ENCODE peak calls at places on chromosomes 2 and 18, in four cellular contexts. V is esophagus squamous epithelium; Y is CD8-positive, alpha-beta memory T cell; P is DND-41. N is an unnamed sample.

GRCh38 chr2:174614261-174614660 is 16.7 kb upstream of the WIPF1 start:
- DNase-seq in V (no peak), Y (no peak), P (no peak), N (no peak)

GRCh38 chr2:98295275-98295674 is 51.0 kb upstream of the CNGA3 start:
- DNase-seq in V (no peak), Y (no peak), P (no peak), N (no peak)

GRCh38 chr2:19901201-19901457 is 654 bp downstream of the TTC32 start:
- DNase-seq in V (no peak), Y (no peak), P (no peak), N (peak)

GRCh38 chr2:134408791-134409190 is 154.9 kb downstream of the MGAT5 start:
- DNase-seq in V (no peak), Y (no peak), P (no peak), N (peak)

GRCh38 chr2:143125647-143126046 is 3.6 kb upstream of the ARHGAP15 start:
- DNase-seq in V (no peak), Y (no peak), P (no peak), N (no peak)

GRCh38 chr2:37625781-37626548 is 45.5 kb downstream of the CDC42EP3 start:
- DNase-seq in V (no peak), Y (peak), P (peak), N (peak)

GRCh38 chr2:26978061-26978596 is 7.7 kb downstream of the MAPRE3 start:
- DNase-seq in V (no peak), Y (no peak), P (no peak), N (no peak)

GRCh38 chr2:31980674-31981356 is 30.0 kb downstream of the MEMO1 start:
- DNase-seq in V (no peak), Y (no peak), P (no peak), N (no peak)

GRCh38 chr18:54181856-54182612 is 42.4 kb downstream of the MBD2 start:
- DNase-seq in V (no peak), Y (no peak), P (no peak), N (no peak)

GRCh38 chr18:10402876-10403559 is 51.4 kb upstream of the APCDD1 start:
- DNase-seq in V (no peak), Y (no peak), P (no peak), N (no peak)

GRCh38 chr2:8454797-8455196 is 227.1 kb upstream of the ID2 start:
- DNase-seq in V (no peak), Y (no peak), P (no peak), N (no peak)

GRCh38 chr2:85935170-85935745 is 46.5 kb upstream of the ST3GAL5 start:
- DNase-seq in V (no peak), Y (no peak), P (no peak), N (no peak)

GRCh38 chr2:66110646-66111045 is 324.3 kb upstream of the MEIS1 start:
- DNase-seq in V (no peak), Y (no peak), P (no peak), N (no peak)

GRCh38 chr18:12975488-12975887 is 15.7 kb upstream of the CEP192 start:
- DNase-seq in V (no peak), Y (no peak), P (no peak), N (no peak)

GRCh38 chr18:57943723-57944122 is 100.3 kb upstream of the NEDD4L start:
- DNase-seq in V (no peak), Y (no peak), P (no peak), N (peak)

GRCh38 chr2:3291750-3292149 is 85.9 kb downstream of the EIPR1 start:
- DNase-seq in V (no peak), Y (no peak), P (no peak), N (no peak)

GRCh38 chr2:85234879-85235278 is 92.9 kb downstream of the TGOLN2 start:
- DNase-seq in V (no peak), Y (no peak), P (no peak), N (no peak)

GRCh38 chr18:78607784-78608183 is 371.8 kb upstream of the SALL3 start:
- DNase-seq in V (no peak), Y (no peak), P (no peak), N (no peak)
- H3K27ac ChIP-seq in V (no peak), Y (no peak), P (no peak), N (no peak)

GRCh38 chr2:196171248-196171871 is at the start of gene STK17B:
- DNase-seq in V (peak), Y (peak), P (peak), N (peak)
- H3K4me3 ChIP-seq in V (peak), Y (peak), P (peak), N (peak)

DNA sequence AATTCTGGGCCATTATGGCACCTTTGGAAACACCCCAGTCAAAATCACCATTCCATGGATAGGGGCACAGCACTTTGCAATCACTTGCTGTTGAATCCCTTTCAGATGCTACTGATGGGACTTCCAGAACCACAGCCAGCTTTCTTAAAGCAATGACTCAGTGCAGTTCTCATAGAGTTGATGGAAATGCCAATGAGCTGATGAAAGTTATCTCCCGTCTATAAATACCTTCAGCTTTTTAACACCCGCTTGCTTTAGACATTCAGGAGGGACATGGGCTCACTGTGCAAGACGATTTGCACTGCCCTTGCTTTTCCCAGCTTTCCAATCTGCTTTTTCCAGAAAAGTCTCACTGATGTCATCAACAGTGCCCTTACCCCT is 66.7 kb upstream of the RPL31 start:
- DNase-seq in V (no peak), Y (no peak), P (no peak), N (no peak)
- H3K27ac ChIP-seq in V (no peak), Y (no peak), P (no peak), N (no peak)

GRCh38 chr2:233100192-233100998 is 40.3 kb downstream of the INPP5D start:
- DNase-seq in V (no peak), Y (peak), P (peak), N (peak)
- H3K4me3 ChIP-seq in V (no peak), Y (peak), P (no peak), N (no peak)

DNA sequence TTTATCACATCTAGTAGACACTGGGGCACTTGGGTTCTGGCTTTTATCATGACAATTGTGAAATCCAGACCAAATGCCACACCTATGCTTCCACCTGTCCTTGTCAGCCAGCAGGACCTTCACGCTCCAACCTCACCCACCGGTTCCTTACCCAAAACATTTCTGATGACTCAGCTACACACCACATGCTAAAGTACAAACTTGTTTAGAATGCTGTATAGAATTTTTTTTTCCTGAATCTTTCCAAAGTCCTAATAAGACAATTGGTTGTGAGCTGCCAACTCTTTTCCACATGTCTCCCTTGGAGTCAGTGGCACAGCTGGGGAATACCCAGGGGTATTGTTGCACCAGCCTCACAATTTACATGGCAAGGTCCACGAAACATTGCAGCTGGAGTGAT is 75.5 kb upstream of the LPIN2 start:
- DNase-seq in V (no peak), Y (no peak), P (no peak), N (no peak)
- H3K27ac ChIP-seq in V (no peak), Y (no peak), P (no peak), N (no peak)

GRCh38 chr2:135530313-135531230 is at the start of gene ZRANB3:
- DNase-seq in V (peak), Y (peak), P (peak), N (peak)

GRCh38 chr2:135531231-135532197 is at the start of gene R3HDM1:
- DNase-seq in V (peak), Y (peak), P (peak), N (peak)

GRCh38 chr2:135528006-135528405 is 3.0 kb downstream of the ZRANB3 start:
- DNase-seq in V (no peak), Y (no peak), P (no peak), N (no peak)

DNA sequence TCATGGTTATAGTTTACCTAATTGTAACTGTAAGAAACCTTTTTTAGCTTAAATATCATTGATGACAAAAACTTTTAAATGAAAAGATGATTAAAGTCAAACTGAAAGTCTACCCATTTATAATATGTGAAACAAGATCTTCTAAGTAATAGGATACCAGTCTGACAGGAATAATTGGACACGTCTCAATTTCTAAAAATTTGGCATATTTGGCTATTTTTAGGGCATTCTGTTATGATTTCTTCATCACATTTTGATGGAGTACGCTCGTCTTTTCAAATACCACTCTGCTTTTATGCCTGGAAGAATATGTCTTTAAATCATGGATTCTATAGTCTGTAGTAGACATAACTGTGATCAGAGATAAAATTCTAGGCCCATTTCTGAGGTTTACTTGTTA is 1.3 kb downstream of the R3HDM1 start:
- DNase-seq in V (no peak), Y (no peak), P (no peak), N (no peak)
- H3K4me3 ChIP-seq in V (no peak), Y (no peak), P (peak), N (peak)

DNA sequence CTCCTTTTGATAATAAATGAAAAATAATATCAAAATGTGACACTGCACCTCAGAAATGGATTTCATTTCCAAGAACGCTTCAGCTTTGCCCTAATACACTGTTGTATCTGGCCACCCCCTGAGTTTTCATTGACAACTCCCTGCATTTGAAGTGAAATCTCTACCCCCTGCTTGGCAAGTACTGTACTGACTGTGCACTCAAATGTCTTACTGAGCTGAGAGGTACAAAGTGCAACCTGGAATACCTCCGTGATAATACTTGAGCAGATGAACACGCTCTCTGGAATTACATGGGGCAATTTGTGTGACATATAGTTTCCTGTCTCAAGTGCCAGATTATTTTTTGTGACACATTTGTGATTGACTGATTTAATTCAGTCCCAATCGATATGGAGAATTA is 231.1 kb downstream of the LRP1B start:
- DNase-seq in V (no peak), Y (no peak), P (no peak), N (no peak)
- H3K27ac ChIP-seq in V (no peak), Y (no peak), P (no peak), N (no peak)

GRCh38 chr2:219442206-219443015 is 7.8 kb downstream of the SPEG start:
- DNase-seq in V (no peak), Y (no peak), P (no peak), N (no peak)

GRCh38 chr2:219444566-219445091 is 10.0 kb downstream of the SPEG start:
- DNase-seq in V (no peak), Y (no peak), P (no peak), N (no peak)

GRCh38 chr2:219441451-219442205 is 7.0 kb downstream of the SPEG start:
- DNase-seq in V (no peak), Y (peak), P (peak), N (peak)

GRCh38 chr2:219443697-219444023 is 9.0 kb downstream of the SPEG start:
- DNase-seq in V (no peak), Y (no peak), P (no peak), N (no peak)

DNA sequence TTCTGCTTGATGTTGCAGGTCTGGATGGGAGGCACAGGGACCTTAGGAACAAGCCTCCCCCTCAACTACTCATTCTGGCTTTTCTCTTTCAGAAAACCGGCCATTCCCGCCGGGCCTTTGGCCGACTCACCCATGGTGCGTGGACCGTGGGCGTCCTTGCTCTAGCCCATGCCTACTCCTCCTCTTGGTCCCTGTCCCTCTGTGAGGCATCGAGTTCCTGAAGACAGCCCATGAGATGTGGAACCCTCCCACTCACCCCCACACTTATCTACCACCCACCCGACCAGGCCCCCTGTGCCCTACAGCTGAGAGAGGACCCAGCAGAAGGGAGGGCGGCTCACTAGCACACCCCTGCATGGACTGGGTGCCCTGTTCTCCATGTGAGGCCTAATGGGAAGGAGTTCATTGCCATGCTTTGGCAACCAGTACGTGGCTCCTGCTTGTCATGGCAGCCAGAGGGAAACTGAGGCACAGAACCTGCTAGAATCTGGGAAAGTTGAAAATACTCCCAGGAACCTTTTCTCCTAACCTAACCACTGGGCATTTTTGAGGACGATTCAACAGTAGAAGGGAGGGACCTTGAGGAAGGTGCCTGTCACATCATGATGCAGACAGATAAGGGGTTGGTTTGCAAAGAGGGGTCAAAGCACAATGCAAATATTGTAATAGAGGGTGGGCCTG is 8.5 kb downstream of the SPEG start:
- DNase-seq in V (no peak), Y (no peak), P (no peak), N (no peak)
- H3K4me3 ChIP-seq in V (peak), Y (no peak), P (no peak), N (no peak)

N was measured in MM.1S.